ENCODE peak calls at places on chromosome X, in eight cellular contexts. One of them, this sample, is unnamed.
A peak's percentile ranks its signal among the peaks of the same experiment; 100 is the strongest.

GRCh38 chrX:134377537-134377936 is 82.4 kb upstream of the HPRT1 start:
- DNase-seq in tibial nerve: no peak
- DNase-seq in sigmoid colon: no peak
- DNase-seq in A549: no peak
- DNase-seq in breast epithelium: no peak
- DNase-seq in lower lobe of right lung: no peak
- DNase-seq in mesenchymal stem cell: peak; percentile 56
- DNase-seq in ovary: no peak
- DNase-seq in this sample: no peak

GRCh38 chrX:132877954-132878536 is 80.4 kb downstream of the HS6ST2 start:
- DNase-seq in tibial nerve: no peak
- DNase-seq in sigmoid colon: no peak
- DNase-seq in A549: no peak
- DNase-seq in breast epithelium: no peak
- DNase-seq in lower lobe of right lung: no peak
- DNase-seq in mesenchymal stem cell: no peak
- DNase-seq in ovary: no peak
- DNase-seq in this sample: no peak

GRCh38 chrX:123665197-123665596 is 67.7 kb downstream of the THOC2 start:
- DNase-seq in tibial nerve: no peak
- DNase-seq in sigmoid colon: no peak
- DNase-seq in A549: no peak
- DNase-seq in breast epithelium: no peak
- DNase-seq in lower lobe of right lung: no peak
- DNase-seq in mesenchymal stem cell: peak; percentile 9
- DNase-seq in ovary: no peak
- DNase-seq in this sample: no peak

GRCh38 chrX:48956728-48957414 is 536 bp downstream of the OTUD5 start:
- DNase-seq in tibial nerve: no peak
- DNase-seq in sigmoid colon: no peak
- DNase-seq in A549: no peak
- DNase-seq in breast epithelium: no peak
- DNase-seq in lower lobe of right lung: peak; percentile 47
- DNase-seq in mesenchymal stem cell: no peak
- DNase-seq in ovary: peak; percentile 31
- DNase-seq in this sample: peak; percentile 55

GRCh38 chrX:617401-617800 is 13.2 kb upstream of the SHOX start:
- DNase-seq in tibial nerve: no peak
- DNase-seq in sigmoid colon: no peak
- DNase-seq in A549: no peak
- DNase-seq in breast epithelium: no peak
- DNase-seq in lower lobe of right lung: no peak
- DNase-seq in mesenchymal stem cell: no peak
- DNase-seq in ovary: no peak
- DNase-seq in this sample: no peak

GRCh38 chrX:150062292-150063137 is 124.2 kb upstream of the EOLA2 start:
- DNase-seq in tibial nerve: peak; percentile 20
- DNase-seq in sigmoid colon: no peak
- DNase-seq in A549: no peak
- DNase-seq in breast epithelium: no peak
- DNase-seq in lower lobe of right lung: no peak
- DNase-seq in mesenchymal stem cell: peak; percentile 78
- DNase-seq in ovary: no peak
- DNase-seq in this sample: no peak

GRCh38 chrX:119685225-119686066 is 7.5 kb downstream of the SEPTIN6 start:
- DNase-seq in tibial nerve: peak; percentile 27
- DNase-seq in sigmoid colon: peak; percentile 73
- DNase-seq in A549: no peak
- DNase-seq in breast epithelium: peak; percentile 27
- DNase-seq in lower lobe of right lung: no peak
- DNase-seq in mesenchymal stem cell: peak; percentile 58
- DNase-seq in ovary: no peak
- DNase-seq in this sample: peak; percentile 78

GRCh38 chrX:41332005-41332404 is 2.0 kb upstream of the DDX3X start:
- DNase-seq in tibial nerve: no peak
- DNase-seq in sigmoid colon: no peak
- DNase-seq in A549: no peak
- DNase-seq in breast epithelium: no peak
- DNase-seq in lower lobe of right lung: no peak
- DNase-seq in mesenchymal stem cell: no peak
- DNase-seq in ovary: no peak
- DNase-seq in this sample: no peak

GRCh38 chrX:84078991-84079390 is 109.0 kb downstream of the RPS6KA6 start:
- DNase-seq in tibial nerve: no peak
- DNase-seq in sigmoid colon: no peak
- DNase-seq in A549: no peak
- DNase-seq in breast epithelium: no peak
- DNase-seq in lower lobe of right lung: no peak
- DNase-seq in mesenchymal stem cell: no peak
- DNase-seq in ovary: no peak
- DNase-seq in this sample: no peak

GRCh38 chrX:48569958-48570357 is 4.3 kb upstream of the RBM3 start:
- DNase-seq in tibial nerve: no peak
- DNase-seq in sigmoid colon: no peak
- DNase-seq in A549: no peak
- DNase-seq in breast epithelium: no peak
- DNase-seq in lower lobe of right lung: no peak
- DNase-seq in mesenchymal stem cell: no peak
- DNase-seq in ovary: no peak
- DNase-seq in this sample: no peak

GRCh38 chrX:37905436-37906147 is 58.2 kb upstream of the DYNLT3 start:
- DNase-seq in tibial nerve: no peak
- DNase-seq in sigmoid colon: no peak
- DNase-seq in A549: peak; percentile 10
- DNase-seq in breast epithelium: no peak
- DNase-seq in lower lobe of right lung: no peak
- DNase-seq in mesenchymal stem cell: peak; percentile 25
- DNase-seq in ovary: peak; percentile 8
- DNase-seq in this sample: no peak

GRCh38 chrX:150037041-150037440 is 98.8 kb upstream of the EOLA2 start:
- DNase-seq in tibial nerve: no peak
- DNase-seq in sigmoid colon: no peak
- DNase-seq in A549: no peak
- DNase-seq in breast epithelium: no peak
- DNase-seq in lower lobe of right lung: no peak
- DNase-seq in mesenchymal stem cell: no peak
- DNase-seq in ovary: no peak
- DNase-seq in this sample: no peak

GRCh38 chrX:31376408-31376807 is 304.6 kb upstream of the FTHL17 start:
- DNase-seq in tibial nerve: no peak
- DNase-seq in sigmoid colon: no peak
- DNase-seq in A549: no peak
- DNase-seq in breast epithelium: peak; percentile 22
- DNase-seq in lower lobe of right lung: no peak
- DNase-seq in mesenchymal stem cell: no peak
- DNase-seq in ovary: no peak
- DNase-seq in this sample: no peak

GRCh38 chrX:1249101-1249887 is 19.3 kb upstream of the CSF2RA start:
- DNase-seq in tibial nerve: peak; percentile 32
- DNase-seq in sigmoid colon: peak; percentile 76
- DNase-seq in A549: no peak
- DNase-seq in breast epithelium: no peak
- DNase-seq in lower lobe of right lung: peak; percentile 79
- DNase-seq in mesenchymal stem cell: peak; percentile 83
- DNase-seq in ovary: no peak
- DNase-seq in this sample: peak; percentile 60

GRCh38 chrX:73446831-73447230 is at the start of gene CDX4:
- DNase-seq in tibial nerve: no peak
- DNase-seq in sigmoid colon: no peak
- DNase-seq in A549: no peak
- DNase-seq in breast epithelium: no peak
- DNase-seq in lower lobe of right lung: no peak
- DNase-seq in mesenchymal stem cell: no peak
- DNase-seq in ovary: no peak
- DNase-seq in this sample: no peak

GRCh38 chrX:129741880-129742758 is 3.3 kb downstream of the XPNPEP2 start:
- DNase-seq in tibial nerve: no peak
- DNase-seq in sigmoid colon: peak; percentile 40
- DNase-seq in A549: no peak
- DNase-seq in breast epithelium: no peak
- DNase-seq in lower lobe of right lung: no peak
- DNase-seq in mesenchymal stem cell: no peak
- DNase-seq in ovary: no peak
- DNase-seq in this sample: no peak

GRCh38 chrX:13903405-13903804 is 86.5 kb upstream of the GPM6B start:
- DNase-seq in tibial nerve: no peak
- DNase-seq in sigmoid colon: no peak
- DNase-seq in A549: no peak
- DNase-seq in breast epithelium: no peak
- DNase-seq in lower lobe of right lung: no peak
- DNase-seq in mesenchymal stem cell: no peak
- DNase-seq in ovary: no peak
- DNase-seq in this sample: no peak

GRCh38 chrX:45445745-45446412 is 245.2 kb upstream of the DIPK2B start:
- DNase-seq in tibial nerve: no peak
- DNase-seq in sigmoid colon: no peak
- DNase-seq in A549: no peak
- DNase-seq in breast epithelium: no peak
- DNase-seq in lower lobe of right lung: no peak
- DNase-seq in mesenchymal stem cell: peak; percentile 77
- DNase-seq in ovary: no peak
- DNase-seq in this sample: no peak
- H3K27ac ChIP-seq in tibial nerve: no peak overlapping the region
- H3K27ac ChIP-seq in sigmoid colon: no peak overlapping the region
- H3K27ac ChIP-seq in A549: no peak overlapping the region
- H3K27ac ChIP-seq in breast epithelium: no peak overlapping the region
- H3K27ac ChIP-seq in lower lobe of right lung: no peak overlapping the region
- H3K27ac ChIP-seq in mesenchymal stem cell: no peak overlapping the region
- H3K27ac ChIP-seq in ovary: no peak overlapping the region
- H3K27ac ChIP-seq in this sample: no peak overlapping the region

DNA sequence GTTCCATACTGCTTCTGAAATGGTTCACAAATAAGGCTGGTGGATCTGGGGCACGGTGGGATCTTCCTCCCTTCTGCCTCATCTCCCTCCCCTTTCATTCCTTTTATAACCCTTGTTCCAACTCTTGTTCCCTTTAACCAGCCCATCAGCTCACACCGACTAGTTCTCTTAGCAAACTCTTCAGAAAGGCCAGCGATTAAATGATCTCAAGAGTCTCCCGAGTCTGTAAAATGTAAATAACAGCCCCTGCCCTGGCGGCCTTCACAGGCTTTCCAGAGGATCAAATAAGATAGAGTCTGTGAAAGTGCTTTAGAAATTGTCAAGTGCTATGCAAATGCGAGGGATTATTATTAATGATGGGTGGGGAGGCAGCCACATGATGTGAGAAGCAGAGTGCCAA is 27.1 kb downstream of the TSC22D3 start:
- DNase-seq in tibial nerve: no peak
- DNase-seq in sigmoid colon: no peak
- DNase-seq in A549: no peak
- DNase-seq in breast epithelium: no peak
- DNase-seq in lower lobe of right lung: no peak
- DNase-seq in mesenchymal stem cell: no peak
- DNase-seq in ovary: no peak
- DNase-seq in this sample: no peak
- H3K27ac ChIP-seq in tibial nerve: peak overlapping the region; percentile 63
- H3K27ac ChIP-seq in sigmoid colon: peak overlapping the region; percentile 65
- H3K27ac ChIP-seq in A549: no peak overlapping the region
- H3K27ac ChIP-seq in breast epithelium: peak overlapping the region; percentile 34
- H3K27ac ChIP-seq in lower lobe of right lung: peak overlapping the region; percentile 56
- H3K27ac ChIP-seq in mesenchymal stem cell: no peak overlapping the region
- H3K27ac ChIP-seq in ovary: peak overlapping the region; percentile 15
- H3K27ac ChIP-seq in this sample: no peak overlapping the region

GRCh38 chrX:139200793-139201192 is 329.7 kb upstream of the F9 start:
- DNase-seq in tibial nerve: no peak
- DNase-seq in sigmoid colon: no peak
- DNase-seq in A549: no peak
- DNase-seq in breast epithelium: no peak
- DNase-seq in lower lobe of right lung: no peak
- DNase-seq in mesenchymal stem cell: no peak
- DNase-seq in ovary: no peak
- DNase-seq in this sample: no peak

GRCh38 chrX:139204576-139204902 is 326.0 kb upstream of the F9 start:
- DNase-seq in tibial nerve: no peak
- DNase-seq in sigmoid colon: no peak
- DNase-seq in A549: no peak
- DNase-seq in breast epithelium: no peak
- DNase-seq in lower lobe of right lung: peak; percentile 21
- DNase-seq in mesenchymal stem cell: no peak
- DNase-seq in ovary: no peak
- DNase-seq in this sample: no peak

GRCh38 chrX:139203681-139204575 is 326.6 kb upstream of the F9 start:
- DNase-seq in tibial nerve: no peak
- DNase-seq in sigmoid colon: no peak
- DNase-seq in A549: no peak
- DNase-seq in breast epithelium: no peak
- DNase-seq in lower lobe of right lung: peak; percentile 45
- DNase-seq in mesenchymal stem cell: no peak
- DNase-seq in ovary: peak; percentile 15
- DNase-seq in this sample: no peak

GRCh38 chrX:139201924-139202323 is 328.6 kb upstream of the F9 start:
- DNase-seq in tibial nerve: no peak
- DNase-seq in sigmoid colon: no peak
- DNase-seq in A549: no peak
- DNase-seq in breast epithelium: no peak
- DNase-seq in lower lobe of right lung: no peak
- DNase-seq in mesenchymal stem cell: no peak
- DNase-seq in ovary: no peak
- DNase-seq in this sample: no peak

GRCh38 chrX:139202742-139203410 is 327.7 kb upstream of the F9 start:
- DNase-seq in tibial nerve: no peak
- DNase-seq in sigmoid colon: no peak
- DNase-seq in A549: no peak
- DNase-seq in breast epithelium: no peak
- DNase-seq in lower lobe of right lung: no peak
- DNase-seq in mesenchymal stem cell: no peak
- DNase-seq in ovary: no peak
- DNase-seq in this sample: no peak
- H3K27ac ChIP-seq in tibial nerve: no peak overlapping the region
- H3K27ac ChIP-seq in sigmoid colon: no peak overlapping the region
- H3K27ac ChIP-seq in A549: no peak overlapping the region
- H3K27ac ChIP-seq in breast epithelium: no peak overlapping the region
- H3K27ac ChIP-seq in lower lobe of right lung: no peak overlapping the region
- H3K27ac ChIP-seq in mesenchymal stem cell: no peak overlapping the region
- H3K27ac ChIP-seq in ovary: no peak overlapping the region
- H3K27ac ChIP-seq in this sample: no peak overlapping the region

DNA sequence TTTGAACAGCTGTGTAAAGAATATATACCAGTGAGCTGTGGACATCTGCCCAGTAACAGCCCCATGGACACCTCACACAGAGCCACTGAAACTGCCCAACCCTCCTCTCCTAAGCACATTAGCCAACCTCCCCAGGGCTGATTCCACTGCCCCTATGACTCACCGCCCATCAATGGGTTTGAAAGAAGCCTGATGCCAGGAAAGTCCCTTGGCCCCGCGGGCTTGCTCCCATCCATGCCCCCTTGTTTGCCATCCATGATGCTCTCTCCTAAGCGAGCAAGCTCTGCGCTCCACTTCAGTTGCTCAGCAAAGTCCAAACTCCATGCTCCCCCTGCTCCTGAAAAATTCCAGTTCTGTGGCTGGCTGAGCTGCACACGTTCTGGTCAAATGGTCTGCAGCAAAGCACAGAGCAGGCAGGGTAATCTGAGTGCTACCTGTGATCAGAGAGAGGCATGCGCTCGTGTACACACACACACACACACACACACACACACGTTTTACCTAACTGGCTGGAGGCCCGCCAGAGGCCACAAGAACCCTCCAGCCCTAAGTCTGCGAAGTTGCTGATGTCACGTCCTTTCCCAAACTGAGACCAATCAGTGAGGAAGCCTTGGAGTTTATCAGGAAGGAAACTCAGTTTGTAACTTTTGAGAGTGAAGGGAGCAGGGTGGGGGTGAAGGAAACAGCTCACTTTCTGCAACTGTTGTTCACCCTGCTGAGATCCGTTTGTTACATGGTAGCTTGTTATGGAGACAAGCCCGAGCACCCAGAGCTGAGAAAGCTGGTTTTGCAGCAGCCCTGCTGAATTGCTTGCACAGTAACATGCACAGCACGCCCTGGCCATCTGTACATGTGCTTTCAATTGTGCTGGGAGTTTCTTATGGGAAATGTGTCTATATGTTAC is at the start of gene ASB9:
- DNase-seq in tibial nerve: peak; percentile 4
- DNase-seq in sigmoid colon: no peak
- DNase-seq in A549: peak; percentile 81
- DNase-seq in breast epithelium: no peak
- DNase-seq in lower lobe of right lung: peak; percentile 67
- DNase-seq in mesenchymal stem cell: peak; percentile 62
- DNase-seq in ovary: no peak
- DNase-seq in this sample: peak; percentile 51
- H3K27ac ChIP-seq in tibial nerve: no peak within 1 kb of the TSS
- H3K27ac ChIP-seq in sigmoid colon: no peak within 1 kb of the TSS
- H3K27ac ChIP-seq in A549: peak within 1 kb of the TSS; percentile 84
- H3K27ac ChIP-seq in breast epithelium: peak within 1 kb of the TSS; percentile 55
- H3K27ac ChIP-seq in lower lobe of right lung: peak within 1 kb of the TSS; percentile 64
- H3K27ac ChIP-seq in mesenchymal stem cell: peak within 1 kb of the TSS; percentile 46
- H3K27ac ChIP-seq in ovary: no peak within 1 kb of the TSS
- H3K27ac ChIP-seq in this sample: no peak within 1 kb of the TSS